ENCODE peak calls at places on chromosomes 1 and 21, in nine cellular contexts. L, T, G, C, M, Q, S, N and K are unnamed samples.

GRCh38 chr1:171141336-171142051 is 43.6 kb upstream of the FMO2 start:
- DNase-seq in S (no peak), Q (peak; percentile 45), T (no peak), L (peak; percentile 59), N (peak; percentile 46), M (no peak), G (peak; percentile 46), C (no peak), K (no peak)

GRCh38 chr21:14523234-14523633 is 22.9 kb downstream of the SAMSN1 start:
- DNase-seq in M (no peak), C (no peak), G (no peak), Q (no peak), T (no peak), L (no peak), S (no peak), N (no peak), K (no peak)

GRCh38 chr1:192232859-192233417 is 74.7 kb downstream of the RGS18 start:
- DNase-seq in Q (no peak), T (no peak), S (no peak), N (no peak), M (no peak), G (no peak), L (no peak), C (no peak), K (no peak)

GRCh38 chr1:115654125-115654524 is 12.4 kb downstream of the VANGL1 start:
- DNase-seq in Q (no peak), T (no peak), L (peak; percentile 39), N (no peak), S (no peak), C (no peak), M (no peak), G (no peak), K (no peak)

GRCh38 chr1:93707956-93708355 is 26.3 kb upstream of the BCAR3 start:
- DNase-seq in L (no peak), T (no peak), C (no peak), N (no peak), S (no peak), Q (no peak), M (no peak), G (no peak), K (no peak)

GRCh38 chr1:43565600-43566360 is 35.1 kb downstream of the PTPRF start:
- DNase-seq in S (no peak), L (peak; percentile 37), N (peak; percentile 87), M (no peak), C (no peak), T (no peak), G (no peak), Q (peak; percentile 62), K (no peak)

GRCh38 chr1:181129771-181130606 is 41.5 kb downstream of the IER5 start:
- DNase-seq in M (no peak), T (no peak), N (no peak), Q (no peak), G (no peak), C (no peak), S (no peak), L (no peak), K (no peak)

GRCh38 chr1:9340864-9341263 is 48.2 kb downstream of the SPSB1 start:
- DNase-seq in T (no peak), G (no peak), Q (no peak), N (no peak), M (no peak), S (no peak), C (no peak), L (no peak), K (no peak)

GRCh38 chr1:61403863-61404615 is 320.9 kb downstream of the TM2D1 start:
- DNase-seq in T (no peak), G (no peak), C (no peak), Q (no peak), L (peak; percentile 37), M (no peak), N (no peak), S (no peak), K (no peak)

GRCh38 chr1:3775498-3776230 is 3.1 kb downstream of the SMIM1 start:
- DNase-seq in S (peak; percentile 21), M (no peak), G (peak; percentile 50), N (peak; percentile 78), C (peak; percentile 72), L (peak; percentile 49), Q (peak; percentile 57), T (peak; percentile 68), K (no peak)

GRCh38 chr1:5839811-5840550 is 152.2 kb downstream of the NPHP4 start:
- DNase-seq in G (no peak), M (no peak), L (no peak), S (no peak), N (no peak), C (no peak), Q (no peak), T (no peak), K (no peak)

GRCh38 chr1:226656601-226657277 is 82.3 kb downstream of the ITPKB start:
- DNase-seq in Q (peak; percentile 13), C (peak; percentile 66), L (no peak), G (no peak), S (no peak), T (no peak), M (peak; percentile 43), N (no peak), K (no peak)

GRCh38 chr1:233379869-233380438 is 52.4 kb downstream of the MAP3K21 start:
- DNase-seq in N (no peak), S (no peak), C (no peak), M (no peak), L (no peak), T (no peak), Q (no peak), G (no peak), K (no peak)

GRCh38 chr1:233386336-233386735 is 58.8 kb downstream of the MAP3K21 start:
- DNase-seq in C (peak; percentile 62), Q (no peak), N (no peak), T (no peak), G (no peak), S (no peak), M (no peak), L (no peak), K (no peak)

GRCh38 chr1:233376711-233377110 is 49.2 kb downstream of the MAP3K21 start:
- DNase-seq in G (no peak), S (no peak), T (no peak), C (no peak), M (no peak), Q (no peak), N (no peak), L (no peak), K (no peak)

GRCh38 chr1:233383984-233384383 is 56.5 kb downstream of the MAP3K21 start:
- DNase-seq in C (no peak), L (no peak), N (no peak), G (no peak), Q (no peak), M (no peak), T (no peak), S (no peak), K (no peak)

GRCh38 chr1:233381806-233382205 is 54.3 kb downstream of the MAP3K21 start:
- DNase-seq in S (no peak), N (no peak), G (no peak), C (peak; percentile 64), T (no peak), M (no peak), Q (no peak), L (no peak), K (no peak)
- H3K36me3 ChIP-seq in S (no peaks in the 10 kb centered on the region), N (no peaks in the 10 kb centered on the region), G (no peaks in the 10 kb centered on the region), C (peaks cover 17% of the 10 kb centered on the region), T (peaks cover 29% of the 10 kb centered on the region), M (no peaks in the 10 kb centered on the region), Q (no peaks in the 10 kb centered on the region), L (no peaks in the 10 kb centered on the region), K (peaks cover 11% of the 10 kb centered on the region)

DNA sequence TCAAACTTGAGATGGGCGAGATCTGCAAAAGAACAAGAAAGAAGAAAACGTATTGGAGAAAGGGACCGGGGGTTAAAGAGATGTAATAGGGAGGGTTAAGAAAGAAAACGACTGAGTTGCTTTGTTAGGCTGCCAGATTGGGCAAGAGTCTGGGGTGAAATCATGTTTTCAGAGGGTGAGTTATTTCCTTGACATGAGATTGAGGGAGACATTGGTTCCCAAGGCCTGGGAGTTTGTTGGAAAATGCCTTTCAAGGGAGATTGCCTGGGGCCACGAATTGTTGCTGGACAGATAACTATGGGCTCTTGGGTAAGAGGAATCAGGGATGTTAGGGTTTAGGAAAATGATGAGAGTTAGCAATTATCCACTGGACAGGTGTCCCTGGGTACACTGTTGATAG is 776 bp upstream of the CADM3 start:
- DNase-seq in L (no peak), G (no peak), N (no peak), C (no peak), M (no peak), Q (no peak), T (no peak), S (no peak), K (no peak)
- H3K27me3 ChIP-seq in L (peaks cover 27% of the 10 kb centered on the region), G (no peaks in the 10 kb centered on the region), N (peaks cover 81% of the 10 kb centered on the region), C (peaks cover 84% of the 10 kb centered on the region), M (peaks cover 39% of the 10 kb centered on the region), Q (peaks cover 94% of the 10 kb centered on the region), T (peaks cover 11% of the 10 kb centered on the region), S (peaks cover 24% of the 10 kb centered on the region), K (peaks cover 86% of the 10 kb centered on the region)

GRCh38 chr1:156942176-156942575 is 21.7 kb downstream of the LRRC71 start:
- DNase-seq in N (no peak), M (no peak), T (no peak), S (no peak), G (no peak), Q (no peak), C (no peak), L (no peak), K (no peak)
- H3K36me3 ChIP-seq in N (no peaks in the 10 kb centered on the region), M (peaks cover 75% of the 10 kb centered on the region), T (peaks cover 45% of the 10 kb centered on the region), S (peaks cover 65% of the 10 kb centered on the region), G (peaks cover 20% of the 10 kb centered on the region), Q (peaks cover 100% of the 10 kb centered on the region), C (peaks cover 41% of the 10 kb centered on the region), L (no peaks in the 10 kb centered on the region), K (peaks cover 16% of the 10 kb centered on the region)

GRCh38 chr1:167128261-167129227 is 34.7 kb downstream of the STYXL2 start:
- DNase-seq in M (no peak), C (peak; percentile 50), G (no peak), L (no peak), T (no peak), N (no peak), S (no peak), Q (no peak), K (no peak)

GRCh38 chr1:167126811-167127210 is 32.9 kb downstream of the STYXL2 start:
- DNase-seq in C (no peak), S (no peak), Q (no peak), M (no peak), N (no peak), L (no peak), T (no peak), G (no peak), K (no peak)

GRCh38 chr1:167127661-167128060 is 33.8 kb downstream of the STYXL2 start:
- DNase-seq in C (no peak), S (no peak), T (no peak), G (no peak), M (no peak), N (no peak), L (no peak), Q (no peak), K (no peak)

GRCh38 chr1:167126317-167126716 is 32.4 kb downstream of the STYXL2 start:
- DNase-seq in N (no peak), Q (no peak), T (no peak), S (no peak), C (no peak), G (no peak), M (no peak), L (no peak), K (no peak)

DNA sequence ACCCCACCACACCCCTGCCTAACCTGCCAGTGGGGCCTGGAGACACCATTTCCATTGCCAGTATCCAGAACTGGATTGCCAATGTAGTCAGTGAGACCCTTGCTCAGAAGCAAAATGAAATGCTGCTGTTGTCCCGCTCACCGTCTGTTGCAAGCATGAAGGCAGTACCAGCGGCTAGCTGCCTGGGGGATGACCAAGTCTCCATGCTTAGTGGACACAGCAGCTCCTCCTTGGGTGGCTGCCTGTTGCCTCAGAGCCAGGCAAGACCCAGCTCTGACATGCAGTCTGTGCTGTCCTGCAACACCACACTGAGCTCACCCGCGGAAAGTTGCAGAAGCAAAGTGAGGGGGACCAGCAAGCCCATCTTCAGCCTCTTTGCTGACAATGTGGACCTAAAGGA is 33.4 kb downstream of the STYXL2 start:
- DNase-seq in S (no peak), Q (no peak), L (no peak), M (no peak), N (no peak), G (no peak), T (no peak), C (no peak), K (no peak)
- H3K27me3 ChIP-seq in S (no peaks in the 10 kb centered on the region), Q (peaks cover 16% of the 10 kb centered on the region), L (no peaks in the 10 kb centered on the region), M (peaks cover 13% of the 10 kb centered on the region), N (no peaks in the 10 kb centered on the region), G (no peaks in the 10 kb centered on the region), T (peaks cover 22% of the 10 kb centered on the region), C (peaks cover 6% of the 10 kb centered on the region), K (no peaks in the 10 kb centered on the region)